ENCODE peak calls at places on chromosomes 3 and 15, in four cellular contexts. U is dorsolateral prefrontal cortex, M is aorta, J is uterus. F is an unnamed sample.
A peak's percentile ranks its signal among the peaks of the same experiment; 100 is the strongest.

GRCh38 chr3:69250014-69250413 is 127.6 kb upstream of the LMOD3 start:
- DNase-seq in U (peak; percentile 51), J (no peak), M (no peak), F (no peak)

GRCh38 chr3:52237006-52237658 is 1.8 kb downstream of the TWF2 start:
- DNase-seq in M (no peak), U (no peak), J (no peak), F (peak; percentile 47)

GRCh38 chr15:63121382-63122001 is at the start of gene LACTB:
- DNase-seq in M (peak; percentile 94), U (peak; percentile 89), J (peak; percentile 82), F (peak; percentile 85)

GRCh38 chr15:29379647-29380046 is 110.0 kb upstream of the NSMCE3 start:
- DNase-seq in M (no peak), U (no peak), J (no peak), F (no peak)

GRCh38 chr3:39601241-39601640 is 133.8 kb downstream of the MOBP start:
- DNase-seq in J (no peak), U (no peak), M (no peak), F (no peak)

GRCh38 chr3:43817825-43818224 is 127.1 kb downstream of the ABHD5 start:
- DNase-seq in M (no peak), J (no peak), U (no peak), F (no peak)

GRCh38 chr3:9347887-9348286 is 15.0 kb upstream of the THUMPD3 start:
- DNase-seq in U (peak; percentile 18), J (no peak), M (no peak), F (no peak)

GRCh38 chr15:88717342-88718017 is 78.7 kb downstream of the ISG20 start:
- DNase-seq in M (no peak), U (no peak), J (no peak), F (no peak)

GRCh38 chr3:171453175-171453868 is 6.9 kb downstream of the TNIK start:
- DNase-seq in M (no peak), U (no peak), J (no peak), F (no peak)

GRCh38 chr3:73258057-73258456 is 196.6 kb downstream of the EBLN2 start:
- DNase-seq in J (no peak), M (no peak), U (no peak), F (no peak)

GRCh38 chr3:60967141-60967540 is 284.1 kb downstream of the FHIT start:
- DNase-seq in J (no peak), M (no peak), U (no peak), F (no peak)

GRCh38 chr3:124761250-124761796 is 31.1 kb downstream of the UMPS start:
- DNase-seq in M (peak; percentile 91), J (peak; percentile 92), U (peak; percentile 93), F (peak; percentile 76)

GRCh38 chr15:88066758-88067157 is 189.8 kb downstream of the NTRK3 start:
- DNase-seq in U (no peak), M (no peak), J (no peak), F (no peak)

GRCh38 chr3:20700702-20701101 is 514.7 kb upstream of the SGO1 start:
- DNase-seq in J (no peak), U (no peak), M (no peak), F (no peak)

GRCh38 chr15:98727115-98728040 is 79.0 kb downstream of the IGF1R start:
- DNase-seq in U (no peak), J (peak; percentile 87), M (peak; percentile 93), F (peak; percentile 67)

GRCh38 chr3:98814799-98815450 is 51.8 kb downstream of the ST3GAL6 start:
- DNase-seq in M (no peak), U (no peak), J (no peak), F (no peak)

GRCh38 chr3:115549111-115549510 is 74.2 kb upstream of the GAP43 start:
- DNase-seq in M (no peak), U (no peak), J (no peak), F (no peak)

GRCh38 chr3:151228291-151229125 is 25.5 kb upstream of the GPR171 start:
- DNase-seq in J (no peak), M (no peak), U (no peak), F (no peak)

GRCh38 chr3:193231201-193231600 is 9.8 kb upstream of the PLAAT1 start:
- DNase-seq in U (no peak), M (no peak), J (no peak), F (no peak)

GRCh38 chr15:50944692-50945091 is 36.2 kb downstream of the AP4E1 start:
- DNase-seq in M (no peak), U (no peak), J (no peak), F (no peak)

GRCh38 chr3:120798346-120798745 is 55.8 kb downstream of the GTF2E1 start:
- DNase-seq in U (no peak), J (no peak), M (no peak), F (no peak)

GRCh38 chr15:74425634-74426033 is 8.1 kb downstream of the SEMA7A start:
- DNase-seq in J (no peak), M (no peak), U (no peak), F (no peak)

GRCh38 chr3:161322781-161323568 is 48.3 kb downstream of the SPTSSB start:
- DNase-seq in U (no peak), M (no peak), J (no peak), F (no peak)

GRCh38 chr3:197539651-197540051 is 16.1 kb downstream of the BDH1 start:
- DNase-seq in M (no peak), U (no peak), J (no peak), F (no peak)

GRCh38 chr3:177127008-177127407 is 70.3 kb downstream of the TBL1XR1 start:
- DNase-seq in U (no peak), M (no peak), J (no peak), F (no peak)

GRCh38 chr3:27228805-27229204 is 140.4 kb downstream of the NEK10 start:
- DNase-seq in U (no peak), J (no peak), M (no peak), F (no peak)

GRCh38 chr15:90382305-90382704 is 5.7 kb upstream of the IQGAP1 start:
- DNase-seq in J (no peak), M (no peak), U (no peak), F (no peak)
- H3K27me3 ChIP-seq in J (no peaks in the 10 kb centered on the region), M (no peaks in the 10 kb centered on the region), U (no peaks in the 10 kb centered on the region), F (no peaks in the 10 kb centered on the region)

GRCh38 chr3:14864131-14864530 is 45.4 kb downstream of the FGD5 start:
- DNase-seq in U (no peak), M (no peak), J (no peak), F (no peak)
- H3K27me3 ChIP-seq in U (no peaks in the 10 kb centered on the region), M (no peaks in the 10 kb centered on the region), J (no peaks in the 10 kb centered on the region), F (no peaks in the 10 kb centered on the region)

GRCh38 chr3:14608298-14608697 is 43.3 kb upstream of the CCDC174 start:
- DNase-seq in J (no peak), M (no peak), U (no peak), F (no peak)
- H3K27me3 ChIP-seq in J (peaks cover 4% of the 10 kb centered on the region), M (no peaks in the 10 kb centered on the region), U (no peaks in the 10 kb centered on the region), F (peaks cover 3% of the 10 kb centered on the region)

DNA sequence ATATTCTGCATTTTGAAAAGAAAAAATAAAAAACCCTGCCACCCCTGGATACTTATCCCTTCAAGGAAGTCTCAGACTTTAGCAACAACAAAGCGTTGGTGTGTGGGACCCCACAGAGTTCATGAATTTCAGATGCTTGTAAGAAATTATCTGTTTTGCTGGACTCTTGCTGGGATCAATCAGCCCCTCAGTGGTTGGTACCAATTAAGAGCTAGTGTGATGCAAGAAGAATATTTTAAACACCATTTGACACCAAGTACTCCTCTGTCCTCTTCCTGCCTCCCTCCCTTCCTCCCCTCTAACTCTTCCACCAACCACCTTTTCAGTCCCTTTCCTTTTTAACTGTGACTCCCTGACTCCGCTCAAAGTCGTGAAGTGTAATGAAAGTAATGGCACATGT is 51.5 kb downstream of the SST start:
- DNase-seq in J (no peak), M (no peak), U (no peak), F (no peak)
- H3K27me3 ChIP-seq in J (no peaks in the 10 kb centered on the region), M (no peaks in the 10 kb centered on the region), U (peaks cover 5% of the 10 kb centered on the region), F (no peaks in the 10 kb centered on the region)

GRCh38 chr3:194585880-194586281 is 47.3 kb downstream of the TMEM44 start:
- DNase-seq in U (no peak), M (no peak), J (no peak), F (no peak)

GRCh38 chr3:194588236-194588635 is 45.0 kb downstream of the TMEM44 start:
- DNase-seq in M (no peak), J (no peak), U (no peak), F (no peak)

GRCh38 chr3:194586839-194587238 is 46.4 kb downstream of the TMEM44 start:
- DNase-seq in M (no peak), U (no peak), J (no peak), F (no peak)

GRCh38 chr3:194587438-194587931 is 45.7 kb downstream of the TMEM44 start:
- DNase-seq in M (peak; percentile 89), U (peak; percentile 23), J (no peak), F (no peak)

DNA sequence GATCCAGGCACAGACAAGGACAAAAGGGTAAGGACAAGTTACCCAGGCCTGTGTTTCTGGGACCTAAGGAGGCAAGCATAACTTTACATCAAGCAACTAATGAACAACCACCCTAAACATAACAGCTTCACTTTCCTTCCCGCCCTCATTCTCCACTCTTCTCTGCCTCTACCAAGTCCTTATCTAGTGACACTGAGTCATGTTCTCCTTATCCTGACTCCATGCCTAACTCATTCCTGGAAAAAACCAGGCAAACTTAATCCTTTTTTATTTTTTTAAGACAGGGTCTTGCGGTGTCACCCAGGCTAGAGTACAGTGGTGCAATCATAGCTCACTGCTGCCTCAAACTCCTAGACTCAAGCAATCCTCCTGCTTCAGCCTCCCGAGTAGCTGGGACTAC is 44.5 kb downstream of the TMEM44 start:
- DNase-seq in U (no peak), J (no peak), M (no peak), F (no peak)
- H3K27me3 ChIP-seq in U (no peaks in the 10 kb centered on the region), J (no peaks in the 10 kb centered on the region), M (no peaks in the 10 kb centered on the region), F (no peaks in the 10 kb centered on the region)

F was measured in gastrocnemius medialis.